ENCODE peak calls at places on chromosomes 6 and 20, in ten cellular contexts. K is mesenchymal stem cell; R is SJSA1; W is right cardiac atrium; G is CD8-positive, alpha-beta memory T cell; X is CD8-positive, alpha-beta T cell; L is stomach; O is spleen; P is ascending aorta; A is mammary epithelial cell. Y is an unnamed sample. For H3K27me3 and H3K4me1, the result is how much of the 10 kb centered on the place peaks cover.

GRCh38 chr6:8335371-8335770 is 100.0 kb downstream of the SLC35B3 start:
- DNase-seq in K (no peak), R (no peak), W (no peak), G (no peak), X (no peak), L (no peak), O (no peak), P (no peak), A (peak), Y (no peak)

GRCh38 chr20:4814696-4815252 is 93.1 kb downstream of the PRND start:
- DNase-seq in K (no peak), R (no peak), W (peak), G (peak), X (no peak), L (peak), O (peak), P (peak), A (no peak), Y (peak)

GRCh38 chr20:23776067-23776771 is 25.5 kb upstream of the CST1 start:
- DNase-seq in K (no peak), R (no peak), W (no peak), G (no peak), X (no peak), L (no peak), O (no peak), P (no peak), A (no peak), Y (no peak)

GRCh38 chr6:5025911-5026819 is 22.3 kb upstream of the RPP40 start:
- DNase-seq in K (peak), R (no peak), W (peak), G (no peak), X (no peak), L (peak), O (peak), P (peak), A (no peak), Y (peak)

GRCh38 chr6:9455794-9456193 is 959.1 kb downstream of the TFAP2A start:
- DNase-seq in K (no peak), R (peak), W (no peak), G (no peak), X (no peak), L (no peak), O (no peak), P (no peak), A (no peak), Y (no peak)

GRCh38 chr20:63259734-63260460 is 5.6 kb upstream of the NKAIN4 start:
- DNase-seq in K (no peak), R (no peak), W (no peak), G (no peak), X (no peak), L (no peak), O (no peak), P (no peak), A (no peak), Y (no peak)

GRCh38 chr6:106967936-106968555 is 6.5 kb downstream of the CD24 start:
- DNase-seq in K (no peak), R (no peak), W (no peak), G (no peak), X (no peak), L (no peak), O (no peak), P (no peak), A (peak), Y (no peak)

GRCh38 chr6:44016131-44016870 is 111.0 kb downstream of the MRPL14 start:
- DNase-seq in K (peak), R (no peak), W (no peak), G (no peak), X (no peak), L (no peak), O (no peak), P (no peak), A (no peak), Y (no peak)

GRCh38 chr6:95723638-95724037 is 146.3 kb downstream of the MANEA start:
- DNase-seq in K (no peak), R (no peak), W (no peak), G (no peak), X (no peak), L (no peak), O (no peak), P (no peak), A (peak), Y (no peak)

GRCh38 chr6:82183642-82184282 is 63.8 kb downstream of the IBTK start:
- DNase-seq in K (no peak), R (no peak), W (no peak), G (no peak), X (no peak), L (no peak), O (no peak), P (no peak), A (no peak), Y (no peak)

GRCh38 chr6:155181498-155181897 is 82.3 kb upstream of the CLDN20 start:
- DNase-seq in K (no peak), R (no peak), W (no peak), G (no peak), X (no peak), L (no peak), O (no peak), P (no peak), A (no peak), Y (no peak)

GRCh38 chr6:157576621-157577390 is 195.8 kb downstream of the ZDHHC14 start:
- DNase-seq in K (no peak), R (no peak), W (no peak), G (no peak), X (no peak), L (no peak), O (no peak), P (no peak), A (no peak), Y (no peak)

GRCh38 chr20:62427172-62428007 is at the start of gene RBBP8NL:
- DNase-seq in K (no peak), R (no peak), W (no peak), G (no peak), X (no peak), L (peak), O (no peak), P (no peak), A (peak), Y (peak)

GRCh38 chr20:11216451-11217314 is 542.9 kb upstream of the JAG1 start:
- DNase-seq in K (peak), R (peak), W (peak), G (no peak), X (no peak), L (no peak), O (no peak), P (no peak), A (no peak), Y (no peak)

GRCh38 chr6:65984089-65984488 is 277.1 kb upstream of the EYS start:
- DNase-seq in K (no peak), R (no peak), W (no peak), G (no peak), X (no peak), L (no peak), O (no peak), P (no peak), A (no peak), Y (no peak)

GRCh38 chr6:113351183-113351834 is 505.8 kb upstream of the MARCKS start:
- DNase-seq in K (peak), R (peak), W (no peak), G (no peak), X (no peak), L (no peak), O (no peak), P (no peak), A (peak), Y (no peak)

GRCh38 chr6:137493218-137494038 is 766 bp downstream of the OLIG3 start:
- DNase-seq in K (no peak), R (no peak), W (peak), G (no peak), X (peak), L (no peak), O (peak), P (no peak), A (no peak), Y (peak)

GRCh38 chr6:104218132-104218531 is 641.6 kb downstream of the HACE1 start:
- DNase-seq in K (peak), R (no peak), W (no peak), G (no peak), X (no peak), L (no peak), O (no peak), P (no peak), A (peak), Y (no peak)

GRCh38 chr6:168272379-168273011 is 47.1 kb downstream of the DACT2 start:
- DNase-seq in K (no peak), R (no peak), W (no peak), G (no peak), X (no peak), L (no peak), O (no peak), P (peak), A (no peak), Y (peak)

GRCh38 chr20:58670097-58670496 is 19.0 kb downstream of the STX16 start:
- DNase-seq in K (no peak), R (no peak), W (no peak), G (no peak), X (no peak), L (no peak), O (no peak), P (no peak), A (no peak), Y (no peak)

GRCh38 chr6:89298680-89299450 is 16.2 kb downstream of the GABRR2 start:
- DNase-seq in K (peak), R (no peak), W (no peak), G (peak), X (no peak), L (no peak), O (no peak), P (no peak), A (peak), Y (no peak)

GRCh38 chr20:63086421-63087235 is 79.9 kb upstream of the BHLHE23 start:
- DNase-seq in K (no peak), R (no peak), W (peak), G (no peak), X (no peak), L (no peak), O (peak), P (peak), A (no peak), Y (no peak)

GRCh38 chr6:90179190-90180169 is 117.2 kb downstream of the BACH2 start:
- DNase-seq in K (no peak), R (peak), W (no peak), G (no peak), X (no peak), L (no peak), O (no peak), P (no peak), A (no peak), Y (no peak)

GRCh38 chr6:70133246-70133645 is 169.6 kb downstream of the COL9A1 start:
- DNase-seq in K (no peak), R (no peak), W (no peak), G (no peak), X (no peak), L (no peak), O (no peak), P (no peak), A (no peak), Y (no peak)

GRCh38 chr6:64538760-64539159 is 903.2 kb downstream of the PHF3 start:
- DNase-seq in K (no peak), R (no peak), W (no peak), G (no peak), X (no peak), L (no peak), O (no peak), P (no peak), A (no peak), Y (no peak)

GRCh38 chr6:47414517-47415167 is 62.9 kb upstream of the CD2AP start:
- DNase-seq in K (peak), R (peak), W (no peak), G (no peak), X (no peak), L (no peak), O (no peak), P (no peak), A (peak), Y (peak)

GRCh38 chr6:84249724-84250123 is 22.3 kb upstream of the CEP162 start:
- DNase-seq in K (no peak), R (no peak), W (no peak), G (no peak), X (no peak), L (no peak), O (no peak), P (no peak), A (no peak), Y (no peak)

GRCh38 chr6:110514818-110515217 is 38.4 kb upstream of the SLC22A16 start:
- DNase-seq in K (no peak), R (no peak), W (no peak), G (no peak), X (no peak), L (no peak), O (no peak), P (no peak), A (no peak), Y (no peak)

GRCh38 chr20:35739294-35740163 is 2.5 kb downstream of the RBM39 start:
- DNase-seq in K (peak), R (no peak), W (no peak), G (no peak), X (no peak), L (no peak), O (no peak), P (no peak), A (peak), Y (no peak)

GRCh38 chr6:12538881-12539357 is 177.6 kb upstream of the PHACTR1 start:
- DNase-seq in K (peak), R (peak), W (peak), G (no peak), X (no peak), L (peak), O (peak), P (peak), A (no peak), Y (peak)

GRCh38 chr6:124962617-124963415 is 579 bp downstream of the RNF217 start:
- DNase-seq in K (peak), R (peak), W (peak), G (no peak), X (no peak), L (peak), O (peak), P (peak), A (peak), Y (peak)

GRCh38 chr6:11634110-11634509 is 96.6 kb downstream of the TMEM170B start:
- DNase-seq in K (no peak), R (no peak), W (no peak), G (no peak), X (no peak), L (no peak), O (no peak), P (peak), A (no peak), Y (no peak)

GRCh38 chr6:41786451-41787218 is 859 bp upstream of the TOMM6 start:
- DNase-seq in K (peak), R (peak), W (peak), G (peak), X (peak), L (peak), O (peak), P (peak), A (peak), Y (peak)

GRCh38 chr20:43569282-43569681 is 10.5 kb downstream of the SGK2 start:
- DNase-seq in K (no peak), R (no peak), W (no peak), G (no peak), X (no peak), L (no peak), O (peak), P (no peak), A (no peak), Y (no peak)

GRCh38 chr20:43570496-43570895 is 11.7 kb downstream of the SGK2 start:
- DNase-seq in K (no peak), R (no peak), W (no peak), G (no peak), X (no peak), L (no peak), O (peak), P (no peak), A (no peak), Y (peak)

GRCh38 chr20:43567477-43567876 is 8.7 kb downstream of the SGK2 start:
- DNase-seq in K (no peak), R (no peak), W (no peak), G (no peak), X (no peak), L (no peak), O (peak), P (no peak), A (no peak), Y (no peak)

GRCh38 chr20:43571310-43571709 is 12.5 kb downstream of the SGK2 start:
- DNase-seq in K (no peak), R (no peak), W (no peak), G (no peak), X (no peak), L (no peak), O (peak), P (no peak), A (no peak), Y (no peak)

DNA sequence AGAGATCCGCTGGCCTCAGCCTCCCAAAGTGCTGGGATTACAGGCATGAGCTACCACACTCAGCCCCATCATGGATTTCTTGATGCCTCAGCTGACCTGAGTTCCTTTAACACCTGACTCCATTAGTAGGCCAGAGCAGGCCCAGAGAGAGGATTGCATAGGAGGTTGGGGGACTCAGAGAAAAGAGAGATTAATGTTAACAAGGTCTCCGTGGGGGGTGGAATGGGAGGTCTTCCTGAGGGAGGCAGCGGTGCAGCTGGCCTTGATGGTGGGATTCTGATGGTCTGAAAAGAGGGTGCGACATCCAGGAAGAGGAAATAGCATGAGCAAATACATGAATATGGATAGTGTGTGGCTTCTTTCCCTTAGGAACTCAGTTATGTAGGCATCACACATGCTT is 9.9 kb downstream of the SGK2 start:
- DNase-seq in K (no peak), R (no peak), W (no peak), G (no peak), X (no peak), L (no peak), O (peak), P (no peak), A (no peak), Y (no peak)
- H3K27me3 ChIP-seq in K (under half), R (under half), W (under half), G (under half), X (under half), L (under half), O (under half), P (under half), A (under half), Y (under half)

GRCh38 chr20:16437387-16437990 is 135.8 kb downstream of the KIF16B start:
- DNase-seq in K (no peak), R (no peak), W (no peak), G (no peak), X (no peak), L (no peak), O (no peak), P (no peak), A (no peak), Y (no peak)
- H3K27ac ChIP-seq in K (no peak), R (no peak), W (no peak), G (no peak), X (no peak), L (no peak), O (no peak), P (no peak), A (no peak), Y (no peak)

DNA sequence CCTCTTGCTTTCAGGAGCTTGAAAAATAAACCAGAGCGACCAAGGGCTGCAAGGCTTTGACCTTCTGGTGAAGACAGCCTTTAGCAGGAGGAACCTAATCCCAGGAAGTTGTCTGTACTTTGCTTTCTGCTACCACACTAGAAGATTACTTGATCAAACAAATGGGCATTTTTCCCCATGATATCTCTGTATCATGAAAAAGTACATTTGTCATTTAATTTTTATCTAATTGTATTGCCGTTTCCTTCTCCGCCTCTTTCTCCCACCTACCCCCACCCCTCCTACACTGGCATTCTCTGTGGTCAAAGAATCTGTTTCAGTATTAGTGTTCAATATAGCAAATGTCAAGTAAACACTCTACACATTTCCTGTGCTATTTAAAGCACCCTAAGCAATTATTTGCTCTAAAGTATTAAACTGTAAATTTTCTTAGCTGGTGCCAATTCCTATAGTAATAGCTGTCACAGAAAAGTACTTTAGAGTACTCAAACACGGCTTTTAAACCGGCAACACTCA is 29.7 kb downstream of the ATXN1 start:
- DNase-seq in K (peak), R (no peak), W (no peak), G (no peak), X (no peak), L (no peak), O (no peak), P (no peak), A (no peak), Y (peak)
- H3K4me1 ChIP-seq in K (under half), R (under half), W (under half), G (under half), X (under half), L (under half), O (half or more), P (under half), A (under half), Y (under half)

DNA sequence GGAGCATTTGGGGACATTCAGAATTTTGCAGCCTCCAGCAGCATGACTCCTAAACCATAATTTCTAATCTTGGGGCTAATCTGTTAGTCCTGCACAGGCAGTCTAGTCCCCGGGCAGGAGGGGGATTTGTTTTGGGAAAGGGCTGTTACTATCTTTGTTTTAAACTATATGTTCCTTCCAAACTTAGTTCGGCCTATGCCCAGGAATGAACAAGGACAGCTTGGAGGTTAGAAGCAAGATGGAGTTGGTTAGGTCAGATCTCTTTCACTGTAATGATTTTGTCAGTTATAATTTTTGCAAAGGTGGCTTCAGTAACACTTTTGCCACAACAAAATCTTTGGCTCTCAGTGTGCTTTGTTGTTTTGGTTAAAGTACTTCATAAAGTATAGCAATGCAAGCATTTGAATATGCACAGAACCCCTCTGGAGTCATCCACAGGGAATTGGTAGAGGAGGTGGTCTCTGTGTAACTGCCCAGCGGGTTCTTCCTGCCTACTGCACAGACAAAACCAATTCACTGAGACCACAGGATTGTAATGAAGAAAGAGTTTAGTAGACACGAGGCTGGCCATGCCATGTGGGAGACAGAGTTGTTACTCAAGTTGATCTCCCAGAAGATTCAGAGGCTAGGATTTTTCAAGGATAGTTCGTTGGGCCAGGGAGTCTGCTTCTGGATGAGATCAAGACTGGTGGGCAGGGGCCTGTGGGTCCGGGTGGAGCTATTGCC is 224.1 kb upstream of the MYLIP start:
- DNase-seq in K (peak), R (no peak), W (no peak), G (no peak), X (no peak), L (no peak), O (no peak), P (no peak), A (no peak), Y (no peak)
- H3K27me3 ChIP-seq in K (under half), R (under half), W (under half), G (under half), X (under half), L (under half), O (under half), P (under half), A (under half), Y (under half)

GRCh38 chr6:85458184-85458583 is 8.3 kb downstream of the NT5E start:
- DNase-seq in K (no peak), R (no peak), W (no peak), G (no peak), X (no peak), L (no peak), O (no peak), P (no peak), A (no peak), Y (no peak)

GRCh38 chr6:85456782-85457181 is 6.9 kb downstream of the NT5E start:
- DNase-seq in K (no peak), R (no peak), W (no peak), G (no peak), X (no peak), L (no peak), O (no peak), P (no peak), A (no peak), Y (no peak)

GRCh38 chr6:85459224-85459901 is 9.5 kb downstream of the NT5E start:
- DNase-seq in K (peak), R (peak), W (no peak), G (no peak), X (no peak), L (no peak), O (no peak), P (no peak), A (peak), Y (no peak)

GRCh38 chr6:85460154-85460950 is 10.5 kb downstream of the NT5E start:
- DNase-seq in K (peak), R (no peak), W (peak), G (no peak), X (no peak), L (no peak), O (no peak), P (no peak), A (no peak), Y (no peak)

GRCh38 chr6:85458782-85459181 is 8.9 kb downstream of the NT5E start:
- DNase-seq in K (no peak), R (no peak), W (peak), G (no peak), X (no peak), L (no peak), O (no peak), P (no peak), A (no peak), Y (no peak)
- H3K27ac ChIP-seq in K (peak), R (peak), W (peak), G (no peak), X (no peak), L (peak), O (no peak), P (peak), A (peak), Y (no peak)

Y was measured in small intestine.